ENCODE peak calls at places on chromosomes 3 and 15, in eight cellular contexts. Z, J, N, A, T, U, S and P are unnamed samples.

GRCh38 chr15:85456798-85457197 is 76.4 kb downstream of the AKAP13 start:
- DNase-seq in T (no peak), J (no peak), U (no peak), Z (no peak), A (no peak), S (no peak), N (no peak), P (no peak)

GRCh38 chr15:80418892-80419537 is 14.8 kb downstream of the ARNT2 start:
- DNase-seq in S (no peak), A (no peak), Z (no peak), J (peak; percentile 72), U (peak; percentile 31), N (no peak), T (no peak), P (no peak)

GRCh38 chr3:194261581-194262063 is 89.5 kb downstream of the CPN2 start:
- DNase-seq in J (no peak), Z (no peak), S (no peak), T (no peak), A (peak; percentile 39), N (no peak), U (peak; percentile 4), P (no peak)

GRCh38 chr3:148737104-148737525 is 39.4 kb downstream of the AGTR1 start:
- DNase-seq in S (no peak), A (no peak), J (peak; percentile 6), T (no peak), N (no peak), U (peak; percentile 28), Z (no peak), P (no peak)

GRCh38 chr3:36394176-36394575 is 13.9 kb downstream of the STAC start:
- DNase-seq in Z (no peak), A (no peak), J (no peak), N (no peak), S (no peak), T (no peak), U (no peak), P (no peak)

GRCh38 chr3:161388860-161389259 is 17.5 kb upstream of the SPTSSB start:
- DNase-seq in N (no peak), S (no peak), A (no peak), J (no peak), Z (no peak), U (no peak), T (no peak), P (no peak)

GRCh38 chr3:128610671-128611070 is 39.9 kb downstream of the RPN1 start:
- DNase-seq in J (no peak), T (no peak), A (no peak), Z (no peak), N (no peak), U (no peak), S (no peak), P (no peak)

GRCh38 chr3:112649478-112649735 is 8.5 kb upstream of the CCDC80 start:
- DNase-seq in N (no peak), Z (no peak), S (no peak), A (no peak), T (no peak), J (peak; percentile 83), U (no peak), P (no peak)

GRCh38 chr3:157347577-157348303 is 88.9 kb upstream of the PTX3 start:
- DNase-seq in A (no peak), T (no peak), J (no peak), Z (no peak), N (no peak), U (no peak), S (no peak), P (no peak)

GRCh38 chr3:16885948-16886683 is 1.4 kb downstream of the PLCL2 start:
- DNase-seq in U (no peak), T (no peak), N (no peak), A (no peak), J (no peak), Z (no peak), S (no peak), P (no peak)

GRCh38 chr15:39720721-39721611 is 61.7 kb downstream of the FSIP1 start:
- DNase-seq in N (no peak), T (no peak), Z (no peak), A (no peak), J (peak; percentile 69), S (peak; percentile 40), U (no peak), P (no peak)

GRCh38 chr3:196163687-196164493 is 47.3 kb downstream of the ZDHHC19 start:
- DNase-seq in A (peak; percentile 90), Z (no peak), U (no peak), T (peak; percentile 48), J (no peak), N (peak; percentile 46), S (no peak), P (no peak)

GRCh38 chr3:184479426-184480126 is 82.0 kb upstream of the EPHB3 start:
- DNase-seq in N (no peak), A (no peak), Z (no peak), U (no peak), S (no peak), T (no peak), J (no peak), P (no peak)

GRCh38 chr15:32029862-32030781 is at the start of gene CHRNA7:
- DNase-seq in A (peak; percentile 86), T (peak; percentile 77), N (peak; percentile 59), J (peak; percentile 3), Z (no peak), S (no peak), U (peak; percentile 83), P (peak; percentile 50)

GRCh38 chr3:32888739-32889138 is 62.7 kb upstream of the CCR4 start:
- DNase-seq in J (no peak), A (no peak), T (no peak), Z (no peak), S (no peak), N (no peak), U (no peak), P (no peak)
- TF ChIP-seq CTCF in J (no peak), A (no peak), T (no peak), Z (no peak), S (no peak), N (no peak), U (no peak), P (no peak)

GRCh38 chr15:22241451-22241850 is 161.1 kb downstream of the OR4M2 start:
- DNase-seq in A (no peak), Z (no peak), N (no peak), J (no peak), U (no peak), S (no peak), T (no peak), P (no peak)

GRCh38 chr15:22239806-22240180 is 159.5 kb downstream of the OR4M2 start:
- DNase-seq in N (no peak), Z (no peak), T (no peak), A (no peak), U (no peak), J (no peak), S (no peak), P (no peak)

GRCh38 chr15:22240403-22240802 is 160.1 kb downstream of the OR4M2 start:
- DNase-seq in Z (no peak), J (no peak), A (no peak), T (no peak), N (no peak), S (no peak), U (no peak), P (no peak)

GRCh38 chr15:22240951-22241350 is 160.6 kb downstream of the OR4M2 start:
- DNase-seq in T (no peak), A (no peak), Z (no peak), S (no peak), N (no peak), J (no peak), U (no peak), P (no peak)

DNA sequence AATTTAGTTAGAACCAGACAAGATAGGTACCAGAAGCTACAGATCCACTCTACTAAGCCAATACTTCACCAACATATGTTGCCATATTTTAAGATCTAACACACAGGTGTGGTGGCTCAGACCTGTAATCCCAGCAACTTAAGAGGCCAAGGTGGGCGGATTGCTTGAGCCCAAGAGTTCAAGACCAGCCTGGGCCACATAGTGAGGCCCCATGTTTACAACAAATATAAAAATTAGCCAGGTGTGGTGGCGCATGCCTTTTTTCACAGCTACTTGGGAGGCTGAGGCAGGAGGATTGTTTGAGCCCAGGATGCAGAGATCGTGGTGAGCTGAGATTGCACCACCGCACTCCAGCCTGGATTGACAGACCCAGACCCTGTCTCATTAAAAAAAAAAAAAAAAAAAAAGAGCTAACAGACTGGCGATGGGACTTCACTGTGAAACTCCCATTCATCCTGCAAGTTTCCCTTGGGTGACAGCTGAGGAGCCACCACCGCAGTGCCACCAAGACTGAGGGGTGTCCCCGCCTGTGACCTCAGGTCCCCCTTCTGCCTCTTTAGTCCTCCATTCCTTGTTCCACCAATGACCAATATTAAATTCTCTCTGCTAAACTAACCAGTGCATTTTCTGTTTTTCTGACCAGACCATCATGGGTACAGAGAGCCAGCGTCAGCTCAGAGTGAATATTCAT is 163.3 kb downstream of the OR4M2 start:
- DNase-seq in J (no peak), T (no peak), S (no peak), N (no peak), U (no peak), A (no peak), Z (no peak), P (no peak)
- H3K4me3 ChIP-seq in J (no peak overlapping the region), T (no peak overlapping the region), S (no peak overlapping the region), N (no peak overlapping the region), U (no peak overlapping the region), A (no peak overlapping the region), Z (no peak overlapping the region), P (no peak overlapping the region)

GRCh38 chr3:132421832-132422231 is 4.5 kb downstream of the DNAJC13 start:
- DNase-seq in A (no peak), S (no peak), Z (no peak), N (no peak), U (no peak), J (peak; percentile 69), T (no peak), P (no peak)

GRCh38 chr3:132417695-132418520 is 606 bp downstream of the DNAJC13 start:
- DNase-seq in U (peak; percentile 60), Z (peak; percentile 13), J (peak; percentile 58), T (no peak), A (peak; percentile 81), N (peak; percentile 43), S (no peak), P (peak; percentile 51)

GRCh38 chr3:132422531-132422930 is 5.2 kb downstream of the DNAJC13 start:
- DNase-seq in J (no peak), N (no peak), Z (no peak), S (no peak), U (no peak), T (no peak), A (no peak), P (no peak)

GRCh38 chr3:132416807-132417694 is at the start of gene DNAJC13:
- DNase-seq in N (peak; percentile 95), U (peak; percentile 93), T (peak; percentile 95), Z (peak; percentile 83), A (peak; percentile 97), J (peak; percentile 93), S (no peak), P (peak; percentile 93)

DNA sequence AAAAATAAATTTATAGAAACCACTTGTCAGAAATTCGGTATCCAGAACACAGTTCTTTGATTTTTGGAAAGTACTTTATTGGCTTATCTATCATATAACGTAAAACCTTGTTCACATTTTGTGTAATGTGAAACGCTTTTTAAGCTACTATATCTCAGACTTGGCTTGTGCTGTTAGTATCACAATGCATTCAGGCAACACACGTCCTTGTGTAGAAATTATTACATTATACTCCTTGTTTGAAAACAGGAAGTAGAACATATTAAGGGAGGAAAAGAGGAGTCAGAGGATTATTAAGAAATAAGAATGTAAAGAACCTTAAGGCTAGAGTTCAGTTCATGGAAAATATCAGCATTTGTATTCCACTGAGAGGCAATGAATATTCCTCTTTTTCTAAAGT is 1.6 kb downstream of the DNAJC13 start:
- DNase-seq in S (no peak), U (no peak), Z (no peak), N (no peak), J (no peak), T (no peak), A (no peak), P (no peak)
- H3K27ac ChIP-seq in S (peak overlapping the region; percentile 94), U (no peak overlapping the region), Z (no peak overlapping the region), N (no peak overlapping the region), J (no peak overlapping the region), T (no peak overlapping the region), A (peak overlapping the region; percentile 93), P (no peak overlapping the region)

GRCh38 chr15:56838085-56838484 is 80.4 kb upstream of the TCF12 start:
- DNase-seq in J (no peak), T (no peak), N (no peak), U (no peak), A (no peak), Z (no peak), S (no peak), P (no peak)
- TF ChIP-seq CTCF in J (no peak), T (no peak), N (no peak), U (no peak), A (no peak), Z (no peak), S (no peak), P (no peak)